ENCODE peak calls at places on chromosomes 16 and 17, in nine cellular contexts. G is PC-9, Y is GM23248, F is A549, I is tibial artery, J is ovary, D is psoas muscle, A is pancreas, C is aorta. B is an unnamed sample.
A peak's percentile ranks its signal among the peaks of the same experiment; 100 is the strongest.

GRCh38 chr16:14151256-14152030 is 80.3 kb downstream of the MRTFB start:
- DNase-seq in F (no peak), I (no peak), Y (peak; percentile 64), D (no peak), J (no peak), G (no peak), A (no peak), C (no peak), B (no peak)

GRCh38 chr17:53032861-53033271 is 789.9 kb upstream of the KIF2B start:
- DNase-seq in F (no peak), A (no peak), J (no peak), C (no peak), G (peak; percentile 51), Y (peak; percentile 2), D (no peak), I (no peak), B (no peak)

GRCh38 chr17:7557825-7558543 is 566 bp upstream of the TNFSF13 start:
- DNase-seq in A (peak; percentile 96), I (peak; percentile 94), C (peak; percentile 89), F (no peak), J (peak; percentile 91), Y (peak; percentile 75), G (peak; percentile 78), D (peak; percentile 91), B (peak; percentile 99)

GRCh38 chr17:28948342-28948741 is 3.0 kb downstream of the PHF12 start:
- DNase-seq in C (no peak), F (no peak), Y (no peak), G (no peak), J (no peak), D (no peak), A (no peak), I (no peak), B (no peak)

GRCh38 chr16:47966325-47966724 is 189.5 kb downstream of the ABCC12 start:
- DNase-seq in F (no peak), A (no peak), C (no peak), I (no peak), J (no peak), D (no peak), Y (no peak), G (no peak), B (no peak)

GRCh38 chr17:35948092-35948491 is 4.6 kb upstream of the LYZL6 start:
- DNase-seq in D (no peak), Y (no peak), I (no peak), A (no peak), F (no peak), J (no peak), C (no peak), G (no peak), B (no peak)

GRCh38 chr17:9356488-9356911 is 219.1 kb downstream of the STX8 start:
- DNase-seq in D (no peak), J (no peak), C (no peak), Y (no peak), G (no peak), A (no peak), F (no peak), I (peak; percentile 67), B (no peak)

GRCh38 chr16:15899538-15900100 is 11.2 kb upstream of the CEP20 start:
- DNase-seq in D (no peak), J (no peak), I (no peak), G (peak; percentile 100), A (peak; percentile 54), F (peak; percentile 95), C (no peak), Y (peak; percentile 84), B (peak; percentile 64)

GRCh38 chr16:65832269-65832668 is 534.2 kb upstream of the CDH5 start:
- DNase-seq in C (no peak), J (no peak), F (no peak), D (no peak), G (no peak), A (no peak), I (no peak), Y (no peak), B (no peak)

GRCh38 chr17:49486012-49486641 is 9.0 kb upstream of the NGFR start:
- DNase-seq in A (no peak), F (no peak), J (no peak), C (no peak), I (no peak), G (no peak), D (no peak), Y (no peak), B (no peak)

GRCh38 chr17:39926588-39927100 is 757 bp downstream of the ORMDL3 start:
- DNase-seq in J (no peak), D (no peak), I (peak; percentile 71), A (peak; percentile 75), G (peak; percentile 37), C (no peak), Y (peak; percentile 61), F (peak; percentile 62), B (no peak)

GRCh38 chr16:11165894-11166665 is 89.9 kb downstream of the SOCS1 start:
- DNase-seq in J (no peak), Y (no peak), D (peak; percentile 36), G (peak; percentile 32), A (no peak), I (no peak), C (no peak), F (no peak), B (peak; percentile 68)

GRCh38 chr17:6713130-6713917 is at the start of gene SLC13A5:
- DNase-seq in D (no peak), F (peak; percentile 85), G (no peak), I (no peak), C (peak; percentile 74), J (peak; percentile 63), Y (peak; percentile 59), A (no peak), B (no peak)

GRCh38 chr16:549544-550263 is 10.5 kb upstream of the PRR35 start:
- DNase-seq in Y (no peak), C (no peak), A (no peak), G (no peak), D (no peak), J (no peak), F (no peak), I (no peak), B (no peak)

GRCh38 chr17:38325221-38325851 is 18.4 kb downstream of the GPR179 start:
- DNase-seq in I (no peak), Y (no peak), F (no peak), J (no peak), A (no peak), D (no peak), C (no peak), G (no peak), B (no peak)

GRCh38 chr17:16048797-16049449 is 49.3 kb downstream of the TTC19 start:
- DNase-seq in Y (no peak), F (no peak), J (no peak), G (no peak), A (no peak), D (no peak), I (no peak), C (no peak), B (no peak)

GRCh38 chr16:23509763-23510153 is 536 bp downstream of the GGA2 start:
- DNase-seq in F (no peak), J (peak; percentile 43), C (no peak), Y (peak; percentile 71), D (peak; percentile 72), A (no peak), I (no peak), G (no peak), B (no peak)

GRCh38 chr16:66250686-66251405 is 115.6 kb upstream of the CDH5 start:
- DNase-seq in A (no peak), I (peak; percentile 88), C (peak; percentile 78), G (peak; percentile 16), J (peak; percentile 75), F (no peak), D (peak; percentile 92), Y (peak; percentile 74), B (no peak)

GRCh38 chr17:45364531-45365390 is 47.9 kb upstream of the MAP3K14 start:
- DNase-seq in F (no peak), C (peak; percentile 63), J (no peak), Y (peak; percentile 66), A (no peak), I (no peak), G (no peak), D (no peak), B (no peak)

GRCh38 chr17:59349178-59349577 is 17.7 kb downstream of the YPEL2 start:
- DNase-seq in F (no peak), J (no peak), D (no peak), C (no peak), Y (no peak), G (no peak), I (no peak), A (no peak), B (no peak)
- H3K4me1 ChIP-seq in F (no peaks in the 10 kb centered on the region), J (peaks cover 4% of the 10 kb centered on the region), D (peaks cover 80% of the 10 kb centered on the region), C (peaks cover 14% of the 10 kb centered on the region), Y (no peaks in the 10 kb centered on the region), G (peaks cover 15% of the 10 kb centered on the region), I (no peaks in the 10 kb centered on the region), A (peaks cover 3% of the 10 kb centered on the region), B (peaks cover 9% of the 10 kb centered on the region)

DNA sequence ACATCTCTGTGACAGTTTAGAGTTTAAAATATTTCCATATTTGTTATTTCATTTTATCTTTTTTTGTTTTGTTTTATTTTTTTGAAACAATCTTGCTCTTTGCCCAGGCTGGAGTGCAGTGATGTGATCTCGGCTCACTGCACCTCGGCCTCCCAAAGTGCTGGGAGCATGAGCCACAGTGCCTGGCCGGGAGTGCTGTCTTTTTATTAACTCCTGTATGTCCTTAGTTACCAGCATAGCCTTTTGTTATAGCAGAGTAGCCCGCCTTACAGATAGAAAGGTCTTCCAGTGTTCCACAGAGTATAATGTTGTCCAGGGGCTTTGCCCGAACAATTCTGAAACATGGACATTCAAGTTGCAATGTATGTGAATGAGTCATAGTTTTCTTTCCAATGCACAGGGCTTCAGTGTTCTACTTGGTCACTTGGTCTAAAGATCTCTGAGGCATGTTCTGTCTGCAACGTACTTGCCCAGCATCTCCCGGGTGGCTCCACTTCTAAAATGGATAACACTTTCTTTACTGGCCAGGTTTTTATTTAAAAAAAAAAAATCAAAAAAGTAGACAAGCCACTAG is 125.6 kb downstream of the KCNJ18 start:
- DNase-seq in D (no peak), C (no peak), A (no peak), J (no peak), Y (no peak), G (peak; percentile 29), I (no peak), F (peak; percentile 2), B (peak; percentile 45)
- H3K9me3 ChIP-seq in D (no peaks in the 10 kb centered on the region), C (no peaks in the 10 kb centered on the region), A (no peaks in the 10 kb centered on the region), J (no peaks in the 10 kb centered on the region), Y (no peaks in the 10 kb centered on the region), G (no peaks in the 10 kb centered on the region), I (no peaks in the 10 kb centered on the region), F (no peaks in the 10 kb centered on the region), B (no peaks in the 10 kb centered on the region)

GRCh38 chr17:77364381-77364911 is 223.7 kb downstream of the SEC14L1 start:
- DNase-seq in J (peak; percentile 36), D (peak; percentile 43), F (no peak), I (peak; percentile 64), A (no peak), Y (no peak), C (peak; percentile 53), G (no peak), B (no peak)
- H3K27ac ChIP-seq in J (no peak overlapping the region), D (peak overlapping the region; percentile 74), F (peak overlapping the region; percentile 87), I (peak overlapping the region; percentile 88), A (no peak overlapping the region), Y (peak overlapping the region; percentile 88), C (no peak overlapping the region), G (no peak overlapping the region), B (no peak overlapping the region)

DNA sequence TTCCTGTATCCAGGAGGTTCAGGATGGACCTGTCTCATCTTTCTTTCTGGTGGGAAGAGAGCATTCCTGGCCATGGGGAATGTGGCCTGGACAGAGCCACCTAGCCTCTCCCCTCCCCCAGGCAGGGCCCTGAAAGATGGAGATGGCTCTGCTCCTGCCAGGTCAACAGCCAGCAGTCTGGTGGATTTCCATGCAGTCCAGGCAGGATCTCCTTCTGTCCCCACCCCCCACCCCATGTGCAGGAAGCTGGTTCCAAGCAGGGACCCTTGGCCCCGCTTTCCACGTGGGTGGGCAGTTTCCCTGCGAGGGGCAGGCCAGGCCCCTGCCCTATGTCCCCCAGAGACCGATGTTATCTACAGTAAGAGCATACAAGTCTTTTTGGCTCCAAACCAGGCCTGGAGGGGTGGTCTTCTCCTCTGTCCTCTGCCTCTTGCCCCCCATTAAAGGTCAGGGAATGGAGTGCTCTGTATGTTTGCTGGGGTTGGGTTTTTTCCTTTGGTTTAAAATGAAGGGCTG is 240.5 kb downstream of the SEC14L1 start:
- DNase-seq in G (no peak), C (no peak), F (no peak), Y (no peak), A (no peak), I (no peak), D (no peak), J (peak; percentile 23), B (no peak)
- H3K4me1 ChIP-seq in G (no peaks in the 10 kb centered on the region), C (no peaks in the 10 kb centered on the region), F (peaks cover 71% of the 10 kb centered on the region), Y (peaks cover 42% of the 10 kb centered on the region), A (peaks cover 43% of the 10 kb centered on the region), I (peaks cover 9% of the 10 kb centered on the region), D (peaks cover 72% of the 10 kb centered on the region), J (peaks cover 75% of the 10 kb centered on the region), B (peaks cover 93% of the 10 kb centered on the region)

B was measured in left lung.